ENCODE peak calls at places on chromosomes 3 and 15, in five cellular contexts. One of them, this sample, is unnamed. For H3K36me3, the result is how much of the 10 kb centered on the place peaks cover.

GRCh38 chr3:63706321-63707085 is 54.0 kb downstream of the SNTN start:
- DNase-seq in endodermal cell: no peak
- DNase-seq in adrenal gland: no peak
- DNase-seq in testis: no peak
- DNase-seq in heart right ventricle: no peak
- DNase-seq in this sample: no peak

GRCh38 chr15:68619303-68619698 is 40.5 kb downstream of the CORO2B start:
- DNase-seq in endodermal cell: no peak
- DNase-seq in adrenal gland: no peak
- DNase-seq in testis: no peak
- DNase-seq in heart right ventricle: no peak
- DNase-seq in this sample: no peak

GRCh38 chr3:45486926-45487325 is 98.5 kb downstream of the LARS2 start:
- DNase-seq in endodermal cell: no peak
- DNase-seq in adrenal gland: no peak
- DNase-seq in testis: no peak
- DNase-seq in heart right ventricle: no peak
- DNase-seq in this sample: no peak

GRCh38 chr3:162125790-162126189 is 629.2 kb downstream of the OTOL1 start:
- DNase-seq in endodermal cell: no peak
- DNase-seq in adrenal gland: no peak
- DNase-seq in testis: no peak
- DNase-seq in heart right ventricle: no peak
- DNase-seq in this sample: no peak

GRCh38 chr3:20060924-20061323 is 20.7 kb downstream of the KAT2B start:
- DNase-seq in endodermal cell: no peak
- DNase-seq in adrenal gland: no peak
- DNase-seq in testis: no peak
- DNase-seq in heart right ventricle: no peak
- DNase-seq in this sample: no peak

GRCh38 chr3:43638594-43639447 is 17.0 kb upstream of the ANO10 start:
- DNase-seq in endodermal cell: peak
- DNase-seq in adrenal gland: no peak
- DNase-seq in testis: no peak
- DNase-seq in heart right ventricle: no peak
- DNase-seq in this sample: peak

GRCh38 chr3:15610083-15610482 is 8.5 kb downstream of the BTD start:
- DNase-seq in endodermal cell: no peak
- DNase-seq in adrenal gland: no peak
- DNase-seq in testis: no peak
- DNase-seq in heart right ventricle: no peak
- DNase-seq in this sample: no peak

GRCh38 chr3:9686703-9687102 is 16.9 kb upstream of the CPNE9 start:
- DNase-seq in endodermal cell: no peak
- DNase-seq in adrenal gland: no peak
- DNase-seq in testis: no peak
- DNase-seq in heart right ventricle: no peak
- DNase-seq in this sample: no peak

GRCh38 chr3:152198655-152199054 is 70.1 kb upstream of the MBNL1 start:
- DNase-seq in endodermal cell: no peak
- DNase-seq in adrenal gland: no peak
- DNase-seq in testis: no peak
- DNase-seq in heart right ventricle: no peak
- DNase-seq in this sample: no peak

GRCh38 chr15:91522609-91523332 is 330.7 kb upstream of the SLCO3A1 start:
- DNase-seq in endodermal cell: peak
- DNase-seq in adrenal gland: no peak
- DNase-seq in testis: no peak
- DNase-seq in heart right ventricle: no peak
- DNase-seq in this sample: no peak

GRCh38 chr3:78847603-78848002 is 920.2 kb downstream of the ROBO1 start:
- DNase-seq in endodermal cell: no peak
- DNase-seq in adrenal gland: no peak
- DNase-seq in testis: no peak
- DNase-seq in heart right ventricle: no peak
- DNase-seq in this sample: no peak

GRCh38 chr15:63718590-63719035 is 115.1 kb downstream of the HERC1 start:
- DNase-seq in endodermal cell: no peak
- DNase-seq in adrenal gland: no peak
- DNase-seq in testis: no peak
- DNase-seq in heart right ventricle: no peak
- DNase-seq in this sample: no peak

GRCh38 chr3:113278599-113278955 is 67.2 kb downstream of the BOC start:
- DNase-seq in endodermal cell: no peak
- DNase-seq in adrenal gland: no peak
- DNase-seq in testis: no peak
- DNase-seq in heart right ventricle: no peak
- DNase-seq in this sample: no peak
- H3K36me3 ChIP-seq in endodermal cell: under half
- H3K36me3 ChIP-seq in adrenal gland: under half
- H3K36me3 ChIP-seq in testis: under half
- H3K36me3 ChIP-seq in heart right ventricle: under half
- H3K36me3 ChIP-seq in this sample: under half

GRCh38 chr3:53224026-53224425 is 31.8 kb downstream of the TKT start:
- DNase-seq in endodermal cell: no peak
- DNase-seq in adrenal gland: no peak
- DNase-seq in testis: no peak
- DNase-seq in heart right ventricle: no peak
- DNase-seq in this sample: no peak
- H3K36me3 ChIP-seq in endodermal cell: under half
- H3K36me3 ChIP-seq in adrenal gland: half or more
- H3K36me3 ChIP-seq in testis: under half
- H3K36me3 ChIP-seq in heart right ventricle: under half
- H3K36me3 ChIP-seq in this sample: under half

DNA sequence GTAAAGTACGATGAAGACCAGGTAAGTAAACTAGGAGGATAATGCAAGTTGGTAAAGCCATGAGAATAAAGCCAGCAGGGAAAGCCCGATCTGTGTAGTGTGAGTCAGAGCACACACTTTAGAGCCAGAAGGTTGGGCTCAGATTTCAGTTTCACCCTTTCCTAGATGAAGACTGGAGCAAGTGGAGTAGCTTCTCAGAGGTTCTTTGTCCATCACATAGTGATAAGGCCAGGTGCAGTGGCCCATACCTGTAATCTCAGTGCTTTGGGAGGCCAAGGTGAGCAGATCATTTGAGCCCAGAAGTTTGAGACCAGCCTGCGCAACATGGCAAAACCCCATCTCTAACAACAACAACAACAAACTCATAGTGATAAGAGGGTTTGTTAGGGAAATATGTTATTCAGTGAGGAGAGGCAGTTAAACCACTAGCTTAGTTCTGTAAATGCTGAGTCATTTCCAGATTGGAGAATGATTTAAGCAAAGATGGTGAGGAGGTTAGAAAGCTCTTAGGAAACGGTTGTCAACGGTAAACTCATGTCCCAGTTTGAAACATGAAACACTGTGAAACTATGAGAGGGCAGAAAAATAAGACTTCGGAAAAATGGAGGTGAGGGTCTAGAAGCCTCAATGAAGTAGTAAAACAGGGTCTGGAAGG is 39.0 kb downstream of the IL12A start:
- DNase-seq in endodermal cell: no peak
- DNase-seq in adrenal gland: no peak
- DNase-seq in testis: no peak
- DNase-seq in heart right ventricle: no peak
- DNase-seq in this sample: no peak
- H3K36me3 ChIP-seq in endodermal cell: under half
- H3K36me3 ChIP-seq in adrenal gland: under half
- H3K36me3 ChIP-seq in testis: under half
- H3K36me3 ChIP-seq in heart right ventricle: under half
- H3K36me3 ChIP-seq in this sample: under half

DNA sequence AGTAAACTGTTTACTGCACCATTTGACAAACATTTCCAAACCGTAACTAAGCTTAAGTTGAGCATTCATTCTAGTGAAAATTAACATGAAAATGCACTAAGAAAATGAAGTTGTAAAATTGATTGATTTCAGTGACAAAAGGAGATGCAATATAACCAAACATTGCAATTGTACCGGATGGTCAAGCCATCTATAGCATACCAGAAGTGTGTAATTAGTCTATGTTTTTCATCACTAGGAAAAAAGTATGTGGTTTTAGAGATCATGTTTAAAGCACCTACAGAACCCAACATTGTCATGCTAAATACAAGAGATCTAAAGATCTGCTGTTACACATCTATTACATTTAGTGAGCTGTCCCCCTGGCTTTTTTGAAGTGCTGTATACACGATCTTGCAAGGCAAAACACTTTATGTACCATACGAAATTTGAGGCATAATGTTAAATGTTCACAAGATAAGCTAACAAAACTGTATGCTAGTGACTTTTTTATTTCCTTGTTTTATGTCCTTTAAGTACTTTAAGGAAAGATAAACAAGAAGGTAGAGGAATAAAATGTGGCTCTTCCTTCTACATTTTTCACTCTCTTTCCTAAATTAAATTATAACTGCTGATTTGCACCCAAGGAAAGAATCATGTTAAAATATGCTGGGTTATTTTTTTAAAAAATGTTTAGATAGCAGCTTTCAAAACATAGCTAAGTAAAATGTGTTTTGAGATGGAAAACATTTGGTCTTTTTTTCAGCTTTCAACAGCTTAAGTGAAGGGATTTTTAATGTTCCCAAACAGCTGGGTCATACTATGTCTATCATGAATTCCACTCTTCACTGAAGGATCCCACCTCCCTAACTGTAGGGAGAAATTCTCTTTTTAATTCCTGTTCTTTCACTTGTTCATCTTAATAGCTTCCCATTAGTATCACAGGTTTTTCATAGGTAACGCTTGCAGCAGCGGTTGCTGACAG is 498.0 kb downstream of the MECOM start:
- DNase-seq in endodermal cell: no peak
- DNase-seq in adrenal gland: no peak
- DNase-seq in testis: no peak
- DNase-seq in heart right ventricle: no peak
- DNase-seq in this sample: no peak
- H3K36me3 ChIP-seq in endodermal cell: under half
- H3K36me3 ChIP-seq in adrenal gland: under half
- H3K36me3 ChIP-seq in testis: under half
- H3K36me3 ChIP-seq in heart right ventricle: under half
- H3K36me3 ChIP-seq in this sample: under half

DNA sequence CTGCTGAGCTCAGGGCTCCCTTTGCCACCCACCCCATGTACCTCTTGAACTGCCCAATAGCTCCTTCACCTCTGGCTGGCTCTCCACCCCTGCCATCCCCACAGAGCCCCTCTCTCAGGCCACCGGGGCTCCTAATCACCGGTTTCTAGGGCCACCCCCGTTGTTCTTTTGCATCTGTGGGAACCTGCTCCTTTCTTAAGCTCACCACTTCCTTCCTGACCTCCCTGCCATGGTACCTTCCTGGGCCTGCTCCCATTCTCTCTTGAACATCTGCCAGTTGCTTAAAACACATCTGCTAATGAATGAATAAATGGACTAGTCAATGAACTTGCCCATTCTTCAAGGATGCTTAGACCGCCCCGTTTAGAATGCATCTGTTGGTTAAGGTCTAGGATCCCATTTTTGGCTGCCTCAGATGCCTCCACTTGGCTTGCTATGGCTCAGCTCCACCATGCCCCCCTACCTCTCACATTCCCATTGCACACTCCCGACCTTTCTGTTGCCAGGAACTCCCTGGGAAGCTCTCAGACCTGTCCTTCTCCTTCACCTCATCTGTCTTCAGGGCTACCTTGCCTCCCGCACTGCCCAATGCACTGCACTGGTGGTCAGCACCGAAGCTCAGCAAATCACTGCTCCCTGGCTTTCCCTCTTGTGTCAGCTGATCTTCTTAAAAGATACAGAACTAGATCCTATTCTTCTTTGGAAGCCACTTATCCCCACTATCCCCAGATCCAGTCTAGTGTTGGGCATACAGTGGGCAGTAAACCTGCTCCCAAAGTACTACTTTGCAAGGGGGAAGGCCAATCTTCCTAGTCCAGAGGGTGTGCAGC is 9.1 kb downstream of the AMOTL2 start:
- DNase-seq in endodermal cell: peak
- DNase-seq in adrenal gland: no peak
- DNase-seq in testis: no peak
- DNase-seq in heart right ventricle: no peak
- DNase-seq in this sample: no peak
- H3K36me3 ChIP-seq in endodermal cell: half or more
- H3K36me3 ChIP-seq in adrenal gland: half or more
- H3K36me3 ChIP-seq in testis: under half
- H3K36me3 ChIP-seq in heart right ventricle: half or more
- H3K36me3 ChIP-seq in this sample: half or more

GRCh38 chr3:52436500-52437106 is 8.3 kb downstream of the SEMA3G start:
- DNase-seq in endodermal cell: no peak
- DNase-seq in adrenal gland: no peak
- DNase-seq in testis: no peak
- DNase-seq in heart right ventricle: no peak
- DNase-seq in this sample: peak
- H3K36me3 ChIP-seq in endodermal cell: under half
- H3K36me3 ChIP-seq in adrenal gland: under half
- H3K36me3 ChIP-seq in testis: under half
- H3K36me3 ChIP-seq in heart right ventricle: under half
- H3K36me3 ChIP-seq in this sample: under half

DNA sequence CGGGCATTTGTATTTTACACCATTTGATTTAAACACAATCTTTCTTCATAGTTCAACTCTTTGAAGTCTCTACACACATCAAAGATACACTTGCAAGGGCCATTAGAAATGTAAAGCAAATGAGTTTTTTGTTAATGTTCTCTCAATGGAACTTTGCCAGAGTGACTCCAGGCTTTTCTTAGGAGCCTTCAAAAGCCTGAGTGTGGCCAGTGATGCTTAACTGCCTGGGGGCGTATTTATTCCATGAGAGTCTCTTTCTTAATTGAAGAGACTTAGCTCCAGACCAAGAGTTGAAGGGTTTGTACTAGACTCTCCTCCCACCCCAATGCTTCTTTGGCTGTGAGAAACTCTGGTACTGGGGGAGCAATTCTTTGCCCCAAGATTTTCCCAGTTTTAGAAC is 48.6 kb upstream of the PTX3 start:
- DNase-seq in endodermal cell: no peak
- DNase-seq in adrenal gland: no peak
- DNase-seq in testis: no peak
- DNase-seq in heart right ventricle: no peak
- DNase-seq in this sample: no peak
- H3K36me3 ChIP-seq in endodermal cell: under half
- H3K36me3 ChIP-seq in adrenal gland: under half
- H3K36me3 ChIP-seq in testis: under half
- H3K36me3 ChIP-seq in heart right ventricle: under half
- H3K36me3 ChIP-seq in this sample: under half

DNA sequence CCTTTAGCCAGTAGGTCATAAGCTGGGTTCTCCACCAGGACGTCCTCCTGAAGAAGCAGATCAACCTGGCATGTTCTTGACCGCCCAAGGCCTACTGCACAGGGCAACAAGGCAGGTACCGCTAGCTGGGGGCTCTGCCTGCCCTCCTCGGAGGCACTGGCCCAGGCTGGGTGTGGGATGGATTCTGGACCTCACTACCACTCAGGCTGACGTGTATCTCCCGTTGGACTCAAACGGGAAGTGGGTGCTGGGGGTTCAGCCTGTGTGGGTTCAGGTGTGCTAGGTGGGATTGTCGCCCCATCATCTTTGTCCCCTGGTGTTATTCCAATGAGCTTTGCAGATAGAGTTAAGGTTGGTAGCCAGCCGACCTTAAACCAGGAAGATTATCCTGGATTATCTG is 95.0 kb upstream of the SNRPA1 start:
- DNase-seq in endodermal cell: no peak
- DNase-seq in adrenal gland: no peak
- DNase-seq in testis: no peak
- DNase-seq in heart right ventricle: no peak
- DNase-seq in this sample: no peak
- H3K36me3 ChIP-seq in endodermal cell: under half
- H3K36me3 ChIP-seq in adrenal gland: under half
- H3K36me3 ChIP-seq in testis: under half
- H3K36me3 ChIP-seq in heart right ventricle: under half
- H3K36me3 ChIP-seq in this sample: under half

GRCh38 chr3:129503387-129504010 is 24.9 kb upstream of the RHO start:
- DNase-seq in endodermal cell: no peak
- DNase-seq in adrenal gland: no peak
- DNase-seq in testis: no peak
- DNase-seq in heart right ventricle: no peak
- DNase-seq in this sample: no peak
- H3K36me3 ChIP-seq in endodermal cell: under half
- H3K36me3 ChIP-seq in adrenal gland: under half
- H3K36me3 ChIP-seq in testis: under half
- H3K36me3 ChIP-seq in heart right ventricle: under half
- H3K36me3 ChIP-seq in this sample: under half

This sample was measured in SJCRH30.